ENCODE peak calls at places on chromosomes 12 and 14, in eight cellular contexts. Z is foreskin fibroblast; G is GM23248; P is NCI-H1417; T is hypothalamus; F is prostate gland; Q is stimulated activated CD8-positive, alpha-beta memory T cell treated with anti-CD3 and anti-CD28 coated beads, Interleukin-4, amount 100 ng/mL, for 1 hour; K is stimulated activated CD4-positive, alpha-beta T cell treated with anti-CD3 and anti-CD28 coated beads, Interleukin-4, amount 100 ng/mL, for 48 hours. I is an unnamed sample.

GRCh38 chr14:63777024-63777423 is 49.2 kb upstream of the SGPP1 start:
- DNase-seq in Z (peak; percentile 39), G (peak; percentile 66), P (no peak), T (no peak), F (no peak), Q (no peak), K (no peak), I (no peak)

GRCh38 chr14:71712478-71712877 is 219.8 kb upstream of the RGS6 start:
- DNase-seq in Z (no peak), G (no peak), P (no peak), T (no peak), F (no peak), Q (no peak), K (no peak), I (no peak)

GRCh38 chr14:56197150-56197549 is 78.9 kb downstream of the PELI2 start:
- DNase-seq in Z (no peak), G (no peak), P (no peak), T (no peak), F (no peak), Q (no peak), K (no peak), I (no peak)

GRCh38 chr12:288687-289086 is 26.1 kb upstream of the SLC6A13 start:
- DNase-seq in Z (no peak), G (peak; percentile 92), P (no peak), T (no peak), F (no peak), Q (no peak), K (no peak), I (no peak)

GRCh38 chr14:20454359-20454644 is 310 bp downstream of the OSGEP start:
- DNase-seq in Z (no peak), G (peak; percentile 89), P (no peak), T (no peak), F (peak; percentile 79), Q (peak; percentile 63), K (no peak), I (no peak)

GRCh38 chr12:42854208-42854607 is 264.7 kb upstream of the PRICKLE1 start:
- DNase-seq in Z (peak; percentile 5), G (no peak), P (no peak), T (no peak), F (no peak), Q (no peak), K (no peak), I (no peak)

GRCh38 chr14:69873877-69874780 is 5.1 kb upstream of the SMOC1 start:
- DNase-seq in Z (peak; percentile 39), G (peak; percentile 72), P (no peak), T (no peak), F (no peak), Q (no peak), K (no peak), I (no peak)

GRCh38 chr12:26636710-26637328 is 196.2 kb downstream of the ITPR2 start:
- DNase-seq in Z (peak; percentile 55), G (peak; percentile 79), P (no peak), T (no peak), F (no peak), Q (no peak), K (no peak), I (no peak)

GRCh38 chr14:90500665-90501370 is 104.0 kb downstream of the CALM1 start:
- DNase-seq in Z (no peak), G (no peak), P (no peak), T (no peak), F (no peak), Q (no peak), K (no peak), I (no peak)

GRCh38 chr14:79265366-79265765 is 945.9 kb downstream of the DIO2 start:
- DNase-seq in Z (peak; percentile 1), G (peak; percentile 33), P (no peak), T (no peak), F (no peak), Q (no peak), K (no peak), I (no peak)

GRCh38 chr12:54000105-54000773 is at the start of gene HOXC9:
- DNase-seq in Z (no peak), G (peak; percentile 74), P (peak; percentile 80), T (no peak), F (no peak), Q (no peak), K (no peak), I (peak; percentile 26)

GRCh38 chr14:56552615-56553014 is 27.0 kb upstream of the TMEM260 start:
- DNase-seq in Z (no peak), G (no peak), P (no peak), T (no peak), F (no peak), Q (no peak), K (no peak), I (no peak)

GRCh38 chr12:94263905-94264655 is 115.7 kb downstream of the PLXNC1 start:
- DNase-seq in Z (no peak), G (peak; percentile 46), P (no peak), T (no peak), F (no peak), Q (no peak), K (no peak), I (no peak)

GRCh38 chr12:125148316-125148715 is 83.1 kb downstream of the AACS start:
- DNase-seq in Z (peak; percentile 8), G (no peak), P (no peak), T (no peak), F (no peak), Q (no peak), K (no peak), I (no peak)

GRCh38 chr14:94575730-94576585 is 5.3 kb upstream of the SERPINA5 start:
- DNase-seq in Z (no peak), G (peak; percentile 61), P (no peak), T (no peak), F (no peak), Q (no peak), K (no peak), I (no peak)

GRCh38 chr12:78470354-78471195 is 394.0 kb upstream of the SYT1 start:
- DNase-seq in Z (peak; percentile 35), G (peak; percentile 63), P (peak; percentile 46), T (no peak), F (peak; percentile 8), Q (no peak), K (no peak), I (peak; percentile 9)

GRCh38 chr14:54749727-54750126 is 152.9 kb downstream of the GCH1 start:
- DNase-seq in Z (no peak), G (no peak), P (no peak), T (no peak), F (no peak), Q (no peak), K (no peak), I (no peak)

I was measured in nephron progenitor cell.